ENCODE peak calls at places on chromosomes 11 and 22, in seven cellular contexts. F, P, Q, I, M, C and B are unnamed samples.

GRCh38 chr22:30804626-30805025 is 110.0 kb downstream of the OSBP2 start:
- DNase-seq in I (no peak), P (no peak), C (no peak), M (no peak), F (no peak), Q (no peak), B (no peak)

GRCh38 chr11:67484847-67485311 is 2.1 kb downstream of the AIP start:
- DNase-seq in M (no peak), P (no peak), Q (peak), I (no peak), C (no peak), F (peak), B (no peak)

GRCh38 chr11:58530236-58530635 is 22.3 kb upstream of the OR5B21 start:
- DNase-seq in F (no peak), Q (no peak), M (no peak), I (no peak), P (no peak), C (no peak), B (no peak)

GRCh38 chr11:128294685-128295079 is 292.7 kb downstream of the ETS1 start:
- DNase-seq in F (no peak), I (no peak), M (peak), P (no peak), C (no peak), Q (no peak), B (no peak)

GRCh38 chr11:57343825-57344224 is 5.7 kb downstream of the P2RX3 start:
- DNase-seq in M (no peak), C (no peak), F (no peak), Q (no peak), I (no peak), P (no peak), B (no peak)

GRCh38 chr11:129077191-129077590 is 114.9 kb downstream of the ARHGAP32 start:
- DNase-seq in F (no peak), C (no peak), I (no peak), P (no peak), Q (no peak), M (no peak), B (no peak)

GRCh38 chr22:43343262-43343988 is at the start of gene SCUBE1:
- DNase-seq in M (no peak), I (peak), Q (peak), F (no peak), C (no peak), P (peak), B (no peak)

GRCh38 chr11:57515332-57516060 is at the start of gene SLC43A1:
- DNase-seq in Q (no peak), I (peak), F (peak), M (peak), P (peak), C (peak), B (peak)

GRCh38 chr11:130323452-130324448 is 9.0 kb upstream of the ZBTB44 start:
- DNase-seq in C (no peak), F (no peak), Q (no peak), I (no peak), M (peak), P (no peak), B (no peak)

GRCh38 chr22:30212363-30212995 is 34.1 kb downstream of the LIF start:
- DNase-seq in I (peak), Q (no peak), F (peak), P (no peak), M (peak), C (no peak), B (peak)

GRCh38 chr11:117198613-117199012 is 557 bp upstream of the TAGLN start:
- DNase-seq in P (no peak), Q (no peak), F (no peak), M (no peak), C (no peak), I (no peak), B (no peak)

GRCh38 chr11:117200813-117201515 is 1.8 kb downstream of the TAGLN start:
- DNase-seq in P (no peak), M (peak), F (no peak), Q (no peak), C (no peak), I (no peak), B (no peak)

GRCh38 chr11:117199916-117200812 is 994 bp downstream of the TAGLN start:
- DNase-seq in I (no peak), C (no peak), F (no peak), Q (no peak), M (no peak), P (peak), B (no peak)

GRCh38 chr11:117197516-117198456 is 1.4 kb upstream of the TAGLN start:
- DNase-seq in Q (peak), F (peak), C (no peak), I (no peak), P (peak), M (peak), B (no peak)

DNA sequence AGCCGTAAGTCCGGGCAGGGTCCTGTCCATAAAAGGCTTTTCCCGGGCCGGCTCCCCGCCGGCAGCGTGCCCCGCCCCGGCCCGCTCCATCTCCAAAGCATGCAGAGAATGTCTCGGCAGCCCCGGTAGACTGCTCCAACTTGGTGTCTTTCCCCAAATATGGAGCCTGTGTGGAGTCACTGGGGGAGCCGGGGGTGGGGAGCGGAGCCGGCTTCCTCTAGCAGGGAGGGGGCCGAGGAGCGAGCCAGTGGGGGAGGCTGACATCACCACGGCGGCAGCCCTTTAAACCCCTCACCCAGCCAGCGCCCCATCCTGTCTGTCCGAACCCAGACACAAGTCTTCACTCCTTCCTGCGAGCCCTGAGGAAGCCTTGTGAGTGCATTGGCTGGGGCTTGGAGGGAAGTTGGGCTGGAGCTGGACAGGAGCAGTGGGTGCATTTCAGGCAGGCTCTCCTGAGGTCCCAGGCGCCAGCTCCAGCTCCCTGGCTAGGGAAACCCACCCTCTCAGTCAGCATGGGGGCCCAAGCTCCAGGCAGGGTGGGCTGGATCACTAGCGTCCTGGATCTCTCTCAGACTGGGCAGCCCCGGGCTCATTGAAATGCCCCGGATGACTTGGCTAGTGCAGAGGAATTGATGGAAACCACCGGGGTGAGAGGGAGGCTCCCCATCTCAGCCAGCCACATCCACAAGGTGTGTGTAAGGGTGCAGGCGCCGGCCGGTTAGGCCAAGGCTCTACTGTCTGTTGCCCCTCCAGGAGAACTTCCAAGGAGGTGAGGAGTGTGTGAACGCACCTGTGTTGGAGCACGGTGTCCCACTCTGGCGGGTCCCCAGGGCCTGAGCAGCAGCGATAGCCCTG is at the start of gene TAGLN:
- DNase-seq in F (peak), C (no peak), P (peak), M (peak), I (peak), Q (peak), B (no peak)
- TF ChIP-seq POLR2A in F (peak), C (peak), P (peak), M (peak), I (peak), Q (no peak), B (no peak)

GRCh38 chr22:38490915-38491314 is 15.2 kb downstream of the DDX17 start:
- DNase-seq in M (peak), P (no peak), F (peak), Q (peak), C (no peak), I (peak), B (no peak)

GRCh38 chr22:38494498-38494897 is 11.6 kb downstream of the DDX17 start:
- DNase-seq in C (no peak), I (no peak), Q (no peak), M (peak), F (no peak), P (no peak), B (no peak)

GRCh38 chr22:38489561-38490133 is 16.5 kb downstream of the DDX17 start:
- DNase-seq in I (no peak), P (no peak), M (no peak), Q (peak), C (no peak), F (no peak), B (no peak)

GRCh38 chr22:38490475-38490874 is 15.6 kb downstream of the DDX17 start:
- DNase-seq in Q (no peak), P (no peak), M (no peak), F (no peak), C (no peak), I (no peak), B (no peak)

GRCh38 chr22:38491707-38492348 is 14.3 kb downstream of the DDX17 start:
- DNase-seq in C (no peak), Q (no peak), F (no peak), P (no peak), I (no peak), M (peak), B (no peak)
- TF ChIP-seq POLR2A in C (no peak), Q (no peak), F (no peak), P (no peak), I (no peak), M (no peak), B (no peak)

GRCh38 chr11:65859812-65860277 is 388 bp upstream of the MUS81 start:
- DNase-seq in C (no peak), Q (no peak), F (no peak), I (no peak), P (no peak), M (no peak), B (no peak)

GRCh38 chr11:65860278-65861164 is at the start of gene MUS81:
- DNase-seq in F (peak), M (peak), Q (peak), P (peak), C (peak), I (peak), B (peak)

GRCh38 chr11:65858354-65859133 is 564 bp upstream of the CFL1 start:
- DNase-seq in F (no peak), P (no peak), Q (no peak), I (no peak), C (no peak), M (no peak), B (no peak)

GRCh38 chr11:65857500-65858353 is at the start of gene CFL1:
- DNase-seq in Q (peak), I (peak), F (peak), M (peak), C (peak), P (peak), B (peak)

DNA sequence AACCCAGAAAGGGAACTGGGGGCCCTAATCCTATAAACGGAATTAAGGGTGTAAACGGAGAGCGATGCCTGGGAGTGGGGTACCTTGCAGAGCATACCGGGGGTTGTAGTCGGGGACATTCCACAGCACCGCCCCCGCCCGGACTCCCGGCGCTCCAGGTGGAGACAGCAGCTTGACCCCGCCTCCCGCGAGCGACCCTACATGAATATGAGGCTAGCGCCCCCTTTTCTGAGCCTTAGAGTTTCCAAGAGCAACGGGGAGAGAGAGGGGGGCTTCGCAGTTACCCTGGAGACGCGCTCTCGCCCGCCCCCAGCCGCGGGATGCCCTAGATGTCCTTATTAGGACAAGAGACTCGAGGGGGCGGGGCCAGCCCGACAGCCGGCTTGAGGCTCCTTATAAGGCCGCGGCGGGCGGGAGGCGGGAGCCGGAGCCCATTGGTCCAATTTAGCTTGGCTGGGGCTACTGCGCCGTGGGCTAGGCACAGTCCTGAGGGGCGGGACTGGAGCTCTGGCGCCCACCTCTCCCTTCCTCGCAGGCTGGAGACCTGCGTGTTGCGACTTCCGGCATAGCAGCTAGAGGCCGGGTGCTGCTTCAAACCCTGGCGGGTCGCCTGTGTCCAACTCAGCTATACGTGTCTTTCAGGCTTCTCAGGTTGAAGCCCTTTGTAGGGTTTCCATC is 960 bp upstream of the MUS81 start:
- DNase-seq in Q (peak), M (peak), I (peak), C (peak), P (peak), F (peak), B (peak)
- TF ChIP-seq POLR2A in Q (peak), M (peak), I (peak), C (peak), P (peak), F (peak), B (peak)

GRCh38 chr11:62788991-62789390 is 1.8 kb downstream of the TMEM179B start:
- DNase-seq in I (no peak), C (no peak), Q (no peak), P (no peak), F (no peak), M (no peak), B (no peak)

GRCh38 chr11:62789576-62789975 is 2.2 kb downstream of the TMEM223 start:
- DNase-seq in I (no peak), C (no peak), P (no peak), M (no peak), F (no peak), Q (no peak), B (no peak)

GRCh38 chr11:62791501-62792192 is at the start of gene TMEM223:
- DNase-seq in M (peak), P (peak), I (peak), C (peak), F (peak), Q (peak), B (peak)

GRCh38 chr11:62787005-62787759 is at the start of gene TMEM179B:
- DNase-seq in I (peak), Q (peak), F (peak), P (peak), M (peak), C (peak), B (peak)

DNA sequence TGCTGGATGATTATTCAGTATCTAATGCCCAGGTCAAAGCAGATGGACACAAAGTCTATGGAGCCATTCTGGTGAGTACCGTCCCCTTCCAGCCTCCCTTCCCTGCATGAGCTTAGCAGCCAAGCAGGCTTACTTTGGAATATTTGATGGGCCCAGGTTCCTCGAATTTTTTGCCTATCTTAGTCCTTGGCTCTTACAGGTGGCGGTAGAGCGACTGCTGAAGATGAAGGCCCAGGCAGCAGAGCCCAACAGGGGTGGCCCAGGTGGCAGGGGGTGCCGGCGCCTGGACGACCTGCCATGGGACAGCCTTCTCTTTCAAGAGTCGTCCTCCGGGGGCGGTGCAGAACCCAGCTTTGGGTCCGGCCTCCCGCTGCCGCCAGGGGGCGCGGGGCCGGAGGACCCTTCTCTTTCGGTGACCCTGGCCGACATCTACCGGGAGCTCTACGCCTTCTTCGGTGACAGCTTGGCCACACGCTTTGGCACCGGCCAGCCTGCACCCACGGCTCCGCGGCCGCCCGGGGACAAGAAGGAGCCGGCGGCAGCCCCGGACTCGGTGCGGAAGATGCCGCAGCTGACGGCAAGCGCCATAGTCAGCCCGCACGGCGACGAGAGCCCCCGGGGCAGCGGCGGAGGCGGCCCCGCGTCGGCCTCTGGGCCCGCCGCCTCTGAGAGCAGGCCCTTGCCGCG is 741 bp upstream of the TMEM179B start:
- DNase-seq in P (peak), M (peak), F (peak), I (peak), Q (peak), C (peak), B (peak)
- TF ChIP-seq POLR2A in P (no peak), M (no peak), F (no peak), I (no peak), Q (no peak), C (no peak), B (peak)

GRCh38 chr11:61833478-61833877 is 5.4 kb downstream of the FADS2 start:
- DNase-seq in F (no peak), I (no peak), Q (no peak), P (peak), M (no peak), C (no peak), B (no peak)
- TF ChIP-seq POLR2A in F (no peak), I (no peak), Q (no peak), P (no peak), M (no peak), C (no peak), B (no peak)

GRCh38 chr22:45314789-45315188 is 5.1 kb downstream of the FAM118A start:
- DNase-seq in Q (no peak), I (no peak), F (no peak), P (no peak), M (no peak), C (no peak), B (no peak)

GRCh38 chr22:45318168-45318557 is 8.4 kb downstream of the FAM118A start:
- DNase-seq in C (peak), P (no peak), Q (no peak), I (peak), M (peak), F (peak), B (peak)

GRCh38 chr22:45318558-45319318 is 9.0 kb downstream of the FAM118A start:
- DNase-seq in M (peak), I (no peak), P (no peak), F (no peak), Q (no peak), C (no peak), B (no peak)

GRCh38 chr22:45317551-45318167 is 7.9 kb downstream of the FAM118A start:
- DNase-seq in I (no peak), M (peak), Q (peak), P (no peak), C (no peak), F (peak), B (no peak)

GRCh38 chr22:45316796-45317526 is 7.2 kb downstream of the FAM118A start:
- DNase-seq in I (no peak), F (no peak), M (no peak), C (no peak), P (no peak), Q (no peak), B (no peak)
- TF ChIP-seq POLR2A in I (no peak), F (no peak), M (no peak), C (no peak), P (no peak), Q (no peak), B (no peak)